ENCODE peak calls at places on chromosome 22, in nine cellular contexts. W is SJSA1; B is fibroblast of lung; I is Caco-2; N is CD8-positive, alpha-beta memory T cell; Y is uterus; O is ascending aorta; Z is astrocyte; C is adrenal gland. T is an unnamed sample.

GRCh38 chr22:40385041-40385782 is 14.8 kb downstream of the SGSM3 start:
- DNase-seq in W (no peak), B (no peak), I (no peak), N (peak; percentile 66), Y (no peak), O (peak; percentile 38), Z (no peak), C (no peak), T (no peak)

GRCh38 chr22:42324991-42325710 is 54.7 kb upstream of the TCF20 start:
- DNase-seq in W (no peak), B (no peak), I (no peak), N (no peak), Y (no peak), O (no peak), Z (no peak), C (no peak), T (peak; percentile 6)

GRCh38 chr22:22068657-22069056 is 86.1 kb upstream of the TOP3B start:
- DNase-seq in W (no peak), B (no peak), I (no peak), N (no peak), Y (no peak), O (no peak), Z (no peak), C (no peak), T (no peak)

GRCh38 chr22:19062139-19062789 is 59.9 kb downstream of the DGCR2 start:
- DNase-seq in W (no peak), B (no peak), I (no peak), N (no peak), Y (no peak), O (no peak), Z (no peak), C (peak; percentile 71), T (no peak)

GRCh38 chr22:43094551-43094950 is 5.4 kb upstream of the TTLL1 start:
- DNase-seq in W (no peak), B (no peak), I (no peak), N (no peak), Y (no peak), O (no peak), Z (no peak), C (no peak), T (peak; percentile 56)

GRCh38 chr22:32791056-32791455 is 10.4 kb upstream of the TIMP3 start:
- DNase-seq in W (no peak), B (no peak), I (no peak), N (no peak), Y (no peak), O (no peak), Z (no peak), C (no peak), T (no peak)

GRCh38 chr22:19174106-19175025 is 4.2 kb downstream of the SLC25A1 start:
- DNase-seq in W (no peak), B (peak; percentile 69), I (peak; percentile 49), N (no peak), Y (peak; percentile 40), O (peak; percentile 83), Z (peak; percentile 54), C (peak; percentile 88), T (peak; percentile 69)

GRCh38 chr22:47879346-47879745 is 1116.9 kb downstream of the TBC1D22A start:
- DNase-seq in W (no peak), B (no peak), I (no peak), N (no peak), Y (no peak), O (no peak), Z (no peak), C (no peak), T (peak; percentile 61)

GRCh38 chr22:28299760-28300159 is 379.9 kb downstream of the TTC28 start:
- DNase-seq in W (no peak), B (peak; percentile 76), I (no peak), N (no peak), Y (peak; percentile 55), O (no peak), Z (peak; percentile 73), C (no peak), T (no peak)

GRCh38 chr22:39110631-39111561 is 13.9 kb downstream of the APOBEC3H start:
- DNase-seq in W (no peak), B (no peak), I (peak; percentile 62), N (no peak), Y (no peak), O (no peak), Z (no peak), C (no peak), T (peak; percentile 34)

GRCh38 chr22:39546889-39547586 is 14.5 kb upstream of the RPS19BP1 start:
- DNase-seq in W (peak; percentile 21), B (peak; percentile 56), I (no peak), N (no peak), Y (no peak), O (no peak), Z (peak; percentile 31), C (no peak), T (no peak)

GRCh38 chr22:39360674-39361413 is 11.1 kb downstream of the SYNGR1 start:
- DNase-seq in W (no peak), B (no peak), I (peak; percentile 74), N (no peak), Y (no peak), O (no peak), Z (no peak), C (no peak), T (peak; percentile 90)

GRCh38 chr22:17829691-17830040 is 55.4 kb upstream of the BID start:
- DNase-seq in W (no peak), B (peak; percentile 48), I (no peak), N (no peak), Y (no peak), O (no peak), Z (peak; percentile 25), C (no peak), T (no peak)

GRCh38 chr22:38327805-38328204 is 10.6 kb upstream of the CSNK1E start:
- DNase-seq in W (peak; percentile 30), B (peak; percentile 79), I (no peak), N (no peak), Y (no peak), O (no peak), Z (peak; percentile 66), C (no peak), T (peak; percentile 50)

DNA sequence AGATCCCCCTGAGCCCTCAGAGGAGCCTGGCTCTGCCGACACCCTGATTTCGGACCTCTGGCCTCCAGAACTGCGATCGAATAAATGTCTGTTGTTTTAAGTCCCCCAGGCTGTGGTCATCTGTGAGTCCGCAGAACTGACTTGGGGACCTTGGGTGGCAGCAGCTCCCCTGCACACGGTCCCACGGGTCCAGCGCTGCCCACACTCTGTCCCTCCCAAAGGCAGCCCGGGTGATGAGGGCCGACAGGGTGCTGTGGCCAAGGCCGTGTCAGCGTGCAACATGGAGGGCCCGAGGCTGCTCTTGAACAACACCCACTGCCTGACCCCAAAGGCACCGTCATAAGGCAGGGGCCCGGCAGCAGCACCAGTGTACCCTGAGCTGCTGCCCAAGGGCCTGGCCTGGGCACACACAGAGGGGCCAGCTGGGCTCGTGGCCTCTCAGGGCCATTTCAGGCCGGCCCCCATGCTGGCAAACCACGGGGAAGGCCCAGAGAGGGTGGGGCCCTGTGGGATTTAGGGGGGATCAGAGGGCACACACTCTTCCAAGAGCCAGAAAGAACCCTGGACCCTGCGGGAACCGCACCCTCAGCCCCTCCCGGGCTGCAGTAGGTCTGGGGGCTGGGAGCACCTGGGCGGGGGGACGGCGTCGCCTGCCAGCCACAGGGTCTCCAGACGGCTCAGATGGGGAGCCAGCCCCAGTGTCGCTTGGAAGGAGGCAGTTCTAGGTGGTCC is 77.1 kb upstream of the PRR5 start:
- DNase-seq in W (no peak), B (no peak), I (no peak), N (no peak), Y (no peak), O (no peak), Z (no peak), C (no peak), T (no peak)
- H3K4me1 ChIP-seq in W (no peaks in the 10 kb centered on the region), B (no peaks in the 10 kb centered on the region), I (peaks cover 3% of the 10 kb centered on the region), N (peaks cover 13% of the 10 kb centered on the region), Y (peaks cover 6% of the 10 kb centered on the region), O (no peaks in the 10 kb centered on the region), Z (peaks cover 6% of the 10 kb centered on the region), C (no peaks in the 10 kb centered on the region), T (no peaks in the 10 kb centered on the region)

GRCh38 chr22:46641829-46642266 is 21.7 kb downstream of the GRAMD4 start:
- DNase-seq in W (no peak), B (peak; percentile 16), I (no peak), N (no peak), Y (no peak), O (no peak), Z (peak; percentile 8), C (no peak), T (no peak)
- H3K36me3 ChIP-seq in W (no peaks in the 10 kb centered on the region), B (no peaks in the 10 kb centered on the region), I (no peaks in the 10 kb centered on the region), N (no peaks in the 10 kb centered on the region), Y (no peaks in the 10 kb centered on the region), O (no peaks in the 10 kb centered on the region), Z (no peaks in the 10 kb centered on the region), C (no peaks in the 10 kb centered on the region), T (no peaks in the 10 kb centered on the region)

GRCh38 chr22:49954354-49954753 is 6.2 kb upstream of the PIM3 start:
- DNase-seq in W (no peak), B (no peak), I (no peak), N (no peak), Y (no peak), O (no peak), Z (no peak), C (no peak), T (no peak)
- H3K4me1 ChIP-seq in W (peaks cover 47% of the 10 kb centered on the region), B (peaks cover 14% of the 10 kb centered on the region), I (peaks cover 69% of the 10 kb centered on the region), N (peaks cover 1% of the 10 kb centered on the region), Y (peaks cover 3% of the 10 kb centered on the region), O (peaks cover 16% of the 10 kb centered on the region), Z (peaks cover 12% of the 10 kb centered on the region), C (peaks cover 18% of the 10 kb centered on the region), T (peaks cover 43% of the 10 kb centered on the region)

GRCh38 chr22:50218153-50218995 is 17.6 kb downstream of the SELENOO start:
- DNase-seq in W (no peak), B (no peak), I (no peak), N (no peak), Y (no peak), O (no peak), Z (no peak), C (no peak), T (no peak)

GRCh38 chr22:50216161-50216683 is 15.4 kb downstream of the SELENOO start:
- DNase-seq in W (no peak), B (no peak), I (no peak), N (no peak), Y (no peak), O (no peak), Z (no peak), C (no peak), T (no peak)

GRCh38 chr22:50216684-50217520 is 16.1 kb downstream of the SELENOO start:
- DNase-seq in W (no peak), B (no peak), I (no peak), N (no peak), Y (no peak), O (no peak), Z (no peak), C (no peak), T (no peak)

GRCh38 chr22:50218996-50219727 is 18.4 kb downstream of the SELENOO start:
- DNase-seq in W (no peak), B (peak; percentile 67), I (no peak), N (no peak), Y (peak; percentile 82), O (no peak), Z (peak; percentile 51), C (peak; percentile 93), T (no peak)

DNA sequence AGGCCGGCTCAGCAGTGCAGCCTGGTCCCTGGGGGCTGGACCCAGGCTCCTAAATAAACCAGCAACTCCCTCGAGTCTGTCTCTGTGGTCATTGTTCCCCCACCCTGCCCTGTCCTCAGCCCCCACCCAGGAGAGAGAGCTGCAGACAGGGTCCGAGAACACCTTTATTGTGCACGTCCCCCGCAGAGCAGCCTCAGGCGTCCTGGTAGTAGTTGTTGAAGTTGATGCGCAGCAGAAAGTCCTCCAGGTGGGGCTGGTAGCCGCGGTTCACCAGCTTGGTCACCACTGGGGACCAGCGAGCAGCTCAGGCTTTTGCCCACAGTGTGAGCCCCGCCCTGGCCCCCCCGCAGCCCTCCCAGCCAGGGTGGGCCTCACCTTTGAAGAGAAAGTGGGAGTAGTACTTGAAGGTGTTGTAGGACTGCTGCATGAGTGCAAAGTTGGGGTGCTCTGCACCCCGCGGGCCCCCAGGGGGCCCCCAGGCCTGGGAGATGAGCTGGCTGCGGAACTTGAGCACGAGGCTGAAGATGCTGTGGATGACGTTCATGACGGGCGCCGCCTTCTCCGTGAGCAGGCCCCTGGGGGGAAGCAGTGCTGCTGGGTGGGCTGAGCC is 16.8 kb downstream of the SELENOO start:
- DNase-seq in W (no peak), B (no peak), I (no peak), N (no peak), Y (no peak), O (no peak), Z (no peak), C (no peak), T (no peak)
- H3K36me3 ChIP-seq in W (peaks cover 94% of the 10 kb centered on the region), B (peaks cover 52% of the 10 kb centered on the region), I (no peaks in the 10 kb centered on the region), N (peaks cover 34% of the 10 kb centered on the region), Y (no peaks in the 10 kb centered on the region), O (peaks cover 65% of the 10 kb centered on the region), Z (peaks cover 8% of the 10 kb centered on the region), C (peaks cover 85% of the 10 kb centered on the region), T (peaks cover 50% of the 10 kb centered on the region)

T was measured in PC-9.